ENCODE peak calls at places on chromosome 5, in four cellular contexts. W is PC-9, I is fibroblast of lung, X is mammary epithelial cell. Y is an unnamed sample.

GRCh38 chr5:52693279-52693678 is 94.4 kb upstream of the ITGA1 start:
- DNase-seq in I (peak; percentile 32), W (no peak), X (peak; percentile 40), Y (peak; percentile 44)

GRCh38 chr5:36155291-36155690 is 3.4 kb downstream of the SKP2 start:
- DNase-seq in X (no peak), I (no peak), W (no peak), Y (no peak)

GRCh38 chr5:27377626-27378025 is 339.2 kb upstream of the CDH9 start:
- DNase-seq in I (no peak), X (no peak), W (no peak), Y (no peak)

GRCh38 chr5:141663506-141663905 is 12.3 kb upstream of the FCHSD1 start:
- DNase-seq in W (no peak), X (no peak), I (no peak), Y (no peak)

GRCh38 chr5:179439181-179439990 is 94.1 kb upstream of the ADAMTS2 start:
- DNase-seq in I (no peak), X (no peak), W (no peak), Y (peak; percentile 77)

GRCh38 chr5:77748160-77748559 is 28.0 kb downstream of the TBCA start:
- DNase-seq in W (no peak), X (no peak), I (no peak), Y (no peak)

GRCh38 chr5:94967525-94967924 is 317.4 kb downstream of the MCTP1 start:
- DNase-seq in I (no peak), X (no peak), W (no peak), Y (no peak)

GRCh38 chr5:83877911-83878706 is 157.5 kb upstream of the HAPLN1 start:
- DNase-seq in W (no peak), I (peak; percentile 88), X (no peak), Y (peak; percentile 52)

GRCh38 chr5:68053202-68053601 is 162.4 kb upstream of the PIK3R1 start:
- DNase-seq in I (peak; percentile 39), X (no peak), W (no peak), Y (no peak)

GRCh38 chr5:56345352-56345751 is 112.2 kb upstream of the ANKRD55 start:
- DNase-seq in W (no peak), X (no peak), I (no peak), Y (no peak)

GRCh38 chr5:178207183-178207916 is 3.0 kb downstream of the HNRNPAB start:
- DNase-seq in W (no peak), X (peak; percentile 75), I (peak; percentile 84), Y (peak; percentile 82)

GRCh38 chr5:40578501-40579451 is 100.9 kb upstream of the PTGER4 start:
- DNase-seq in W (peak; percentile 61), I (peak; percentile 12), X (no peak), Y (no peak)

GRCh38 chr5:99674086-99674485 is 745.3 kb upstream of the CHD1 start:
- DNase-seq in I (no peak), X (no peak), W (no peak), Y (no peak)

GRCh38 chr5:18037718-18038117 is 403.5 kb downstream of the TAF11L14 start:
- DNase-seq in W (no peak), X (peak; percentile 36), I (no peak), Y (no peak)

GRCh38 chr5:89178576-89178975 is 295.6 kb upstream of the MEF2C start:
- DNase-seq in W (no peak), X (no peak), I (no peak), Y (no peak)

GRCh38 chr5:175343292-175343691 is 100.7 kb downstream of the DRD1 start:
- DNase-seq in W (no peak), X (no peak), I (peak; percentile 46), Y (no peak)

GRCh38 chr5:175347027-175347426 is 97.0 kb downstream of the DRD1 start:
- DNase-seq in W (peak; percentile 47), X (no peak), I (peak; percentile 87), Y (no peak)

GRCh38 chr5:175344331-175345200 is 99.4 kb downstream of the DRD1 start:
- DNase-seq in W (peak; percentile 66), X (no peak), I (peak; percentile 89), Y (peak; percentile 67)

GRCh38 chr5:175351126-175351525 is 92.9 kb downstream of the DRD1 start:
- DNase-seq in W (no peak), X (no peak), I (no peak), Y (no peak)

DNA sequence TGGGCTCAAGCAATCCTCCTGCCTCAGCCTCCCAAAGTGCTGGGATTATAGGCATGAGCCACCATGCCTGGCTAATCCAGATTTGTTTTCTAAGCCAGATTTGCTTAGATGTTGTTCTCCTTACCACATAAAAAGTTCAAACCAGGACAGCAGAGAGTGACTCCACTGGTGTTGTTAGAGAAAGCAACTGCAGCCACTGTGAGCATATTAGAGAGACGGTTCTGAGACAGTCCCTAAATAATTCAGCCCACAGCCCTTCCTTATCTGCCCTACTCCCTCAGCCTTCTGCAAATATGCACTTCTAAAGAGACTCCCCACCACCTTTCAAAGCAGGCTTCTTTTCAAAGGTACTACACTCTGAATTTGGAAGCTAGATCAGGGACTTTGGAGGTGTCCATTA is 96.1 kb downstream of the DRD1 start:
- DNase-seq in X (no peak), W (no peak), I (no peak), Y (no peak)
- H3K4me2 ChIP-seq in X (no peak overlapping the region), W (peak overlapping the region; percentile 22), I (no peak overlapping the region), Y (no peak overlapping the region)

GRCh38 chr5:138536665-138537315 is 6.2 kb downstream of the ETF1 start:
- DNase-seq in I (peak; percentile 6), X (no peak), W (no peak), Y (no peak)
- TF ChIP-seq CTCF in I (peak; percentile 37), X (peak; percentile 52), W (peak; percentile 49), Y (peak; percentile 53)

GRCh38 chr5:149541893-149542292 is 9.3 kb downstream of the CSNK1A1 start:
- DNase-seq in X (no peak), W (no peak), I (no peak), Y (no peak)
- H3K4me1 ChIP-seq in X (peaks cover 5% of the 10 kb centered on the region), W (peaks cover 23% of the 10 kb centered on the region), I (peaks cover 4% of the 10 kb centered on the region), Y (peaks cover 9% of the 10 kb centered on the region)

DNA sequence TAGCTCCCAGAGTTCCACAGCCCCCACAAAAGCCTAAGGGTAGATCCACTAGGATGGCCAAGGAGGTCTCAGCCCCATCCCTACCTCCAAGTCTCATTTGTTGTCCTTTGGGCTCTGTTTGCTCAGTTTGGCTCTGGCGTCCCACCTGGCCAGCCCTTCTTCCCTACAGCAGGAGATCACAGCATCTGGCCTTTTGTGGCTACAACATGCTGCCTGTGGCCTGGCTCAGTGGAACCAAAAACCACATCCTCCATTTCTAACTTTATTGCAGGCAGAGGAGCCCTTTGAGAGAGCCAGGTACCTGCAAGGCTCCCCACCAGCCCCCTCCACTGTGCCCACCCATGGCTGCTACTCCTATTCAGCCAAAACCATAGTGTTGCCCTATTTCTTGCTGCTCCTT is 11.4 kb downstream of the JADE2 start:
- DNase-seq in I (no peak), X (no peak), W (no peak), Y (peak; percentile 14)
- H3K4me2 ChIP-seq in I (no peak overlapping the region), X (no peak overlapping the region), W (no peak overlapping the region), Y (no peak overlapping the region)

DNA sequence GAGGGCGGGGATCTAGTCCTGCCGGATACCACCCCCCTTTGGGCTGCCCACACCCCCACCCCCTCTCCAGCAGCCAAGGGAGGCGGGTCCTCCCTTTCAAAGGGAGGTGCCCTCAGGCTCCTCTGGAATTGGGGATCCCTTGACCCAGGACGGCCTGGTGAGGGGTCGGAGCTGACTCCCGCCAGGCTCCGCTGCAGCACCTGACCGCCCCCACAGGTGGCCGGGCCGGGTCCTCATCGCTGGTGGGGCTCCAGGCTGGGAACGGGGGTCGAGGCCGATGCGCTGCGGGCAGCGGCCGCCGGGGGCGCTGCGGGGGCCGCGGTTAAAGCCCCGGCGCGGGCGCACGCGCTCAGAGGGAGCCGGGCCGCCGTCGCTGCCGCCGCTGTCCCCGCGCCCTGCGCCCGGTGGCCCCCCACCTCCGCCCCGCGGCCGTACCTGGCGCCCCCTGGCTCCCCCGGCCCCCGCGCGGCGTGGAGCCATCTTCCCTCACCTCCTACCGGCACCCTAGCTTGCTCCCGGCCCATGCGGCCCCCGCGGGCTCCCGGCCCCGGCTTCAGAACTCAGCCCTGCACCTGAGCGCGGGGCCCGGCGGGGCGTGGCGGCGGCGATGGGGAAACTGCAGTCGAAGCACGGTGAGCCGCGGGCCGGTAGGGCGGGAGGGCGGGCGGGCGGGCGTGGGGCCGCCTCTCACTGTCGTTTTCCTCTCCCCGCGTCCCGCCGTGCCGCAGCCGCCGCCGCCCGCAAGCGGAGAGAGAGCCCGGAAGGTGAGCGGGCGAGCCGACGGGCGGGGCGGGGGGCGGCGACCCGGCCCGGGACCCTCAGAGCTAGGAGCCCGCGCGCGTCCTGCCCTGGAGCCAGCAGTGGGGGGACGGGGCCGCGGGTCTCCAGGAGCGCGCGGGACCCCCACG is at the start of gene NKD2:
- DNase-seq in I (no peak), X (no peak), W (no peak), Y (peak; percentile 99)
- TF ChIP-seq CTCF in I (peak; percentile 39), X (peak; percentile 43), W (peak; percentile 65), Y (peak; percentile 33)

GRCh38 chr5:81554647-81555046 is 160.7 kb upstream of the ACOT12 start:
- DNase-seq in W (no peak), I (no peak), X (no peak), Y (no peak)
- H3K4me1 ChIP-seq in W (no peaks in the 10 kb centered on the region), I (no peaks in the 10 kb centered on the region), X (peaks cover 7% of the 10 kb centered on the region), Y (no peaks in the 10 kb centered on the region)

GRCh38 chr5:163887854-163888253 is 382.4 kb downstream of the MAT2B start:
- DNase-seq in X (no peak), W (no peak), I (no peak), Y (no peak)
- H3K4me2 ChIP-seq in X (no peak overlapping the region), W (no peak overlapping the region), I (no peak overlapping the region), Y (no peak overlapping the region)

GRCh38 chr5:146474040-146474439 is 26.9 kb downstream of the TCERG1 start:
- DNase-seq in W (no peak), I (no peak), X (no peak), Y (no peak)

GRCh38 chr5:146475906-146476305 is 28.8 kb downstream of the TCERG1 start:
- DNase-seq in W (no peak), I (peak; percentile 15), X (no peak), Y (no peak)

DNA sequence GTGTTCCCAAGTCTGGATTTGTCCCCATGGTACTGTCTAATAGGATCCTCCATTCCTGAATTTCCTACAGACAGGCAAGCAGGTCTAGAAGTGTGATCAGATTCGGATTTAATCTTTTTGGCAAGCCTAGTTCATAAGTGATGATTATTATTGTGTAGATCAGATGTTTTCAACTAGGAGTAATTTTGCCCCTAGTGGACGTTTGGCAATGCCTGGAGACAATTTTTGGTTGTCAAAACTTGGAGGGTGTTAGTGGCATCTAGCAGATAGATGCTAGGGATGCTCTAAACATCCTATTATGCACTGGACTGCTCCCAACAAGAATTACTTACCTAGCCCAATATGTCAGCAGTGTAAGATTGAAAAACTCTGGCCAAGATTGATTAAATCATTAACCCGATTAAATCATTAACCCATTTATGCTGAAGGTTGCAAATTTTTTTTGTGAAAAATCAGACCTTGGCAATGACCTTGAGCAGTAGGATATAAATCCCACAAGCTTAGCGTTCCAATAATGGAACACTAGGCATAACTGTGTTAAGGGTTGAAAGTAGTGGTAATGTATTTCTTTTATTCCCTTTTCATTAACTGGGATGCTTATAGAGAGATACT is 28.2 kb downstream of the TCERG1 start:
- DNase-seq in X (no peak), W (no peak), I (no peak), Y (no peak)
- TF ChIP-seq CTCF in X (peak; percentile 25), W (peak; percentile 39), I (no peak), Y (peak; percentile 52)

GRCh38 chr5:76696254-76696653 is 19.7 kb upstream of the F2R start:
- DNase-seq in I (no peak), X (no peak), W (no peak), Y (no peak)

GRCh38 chr5:76694317-76694716 is 21.6 kb upstream of the F2R start:
- DNase-seq in W (no peak), I (no peak), X (no peak), Y (no peak)

GRCh38 chr5:76693141-76693540 is 22.8 kb upstream of the F2R start:
- DNase-seq in W (no peak), I (no peak), X (no peak), Y (no peak)

GRCh38 chr5:76692651-76693050 is 23.3 kb upstream of the F2R start:
- DNase-seq in X (no peak), W (no peak), I (no peak), Y (no peak)

GRCh38 chr5:76695336-76695735 is 20.6 kb upstream of the F2R start:
- DNase-seq in X (no peak), W (no peak), I (no peak), Y (no peak)
- H3K4me1 ChIP-seq in X (peaks cover 20% of the 10 kb centered on the region), W (peaks cover 15% of the 10 kb centered on the region), I (peaks cover 17% of the 10 kb centered on the region), Y (peaks cover 17% of the 10 kb centered on the region)

Y was measured in osteoblast.